ENCODE peak calls at places on chromosomes 3 and 15, in six cellular contexts. B is left ventricle myocardium inferior, M is D341Med, K is iPS DF 19.7, C is T-helper 9 cell, W is GM13976. E is an unnamed sample.

GRCh38 chr3:59985643-59986200 is 935.9 kb upstream of the CFAP20DC start:
- DNase-seq in B (no peak), M (no peak), K (no peak), C (no peak), W (no peak), E (no peak)

GRCh38 chr3:73549071-73549600 is 75.6 kb downstream of the PDZRN3 start:
- DNase-seq in B (no peak), M (no peak), K (no peak), C (no peak), W (no peak), E (no peak)

GRCh38 chr15:53116169-53116568 is 326.0 kb upstream of the ONECUT1 start:
- DNase-seq in B (no peak), M (no peak), K (no peak), C (no peak), W (no peak), E (no peak)

GRCh38 chr3:178439504-178439903 is 96.7 kb upstream of the KCNMB2 start:
- DNase-seq in B (no peak), M (no peak), K (no peak), C (no peak), W (peak; percentile 36), E (no peak)

GRCh38 chr15:62138124-62138523 is 27.0 kb downstream of the C2CD4B start:
- DNase-seq in B (no peak), M (no peak), K (no peak), C (no peak), W (no peak), E (no peak)

GRCh38 chr15:74274485-74275038 is 38.4 kb downstream of the CCDC33 start:
- DNase-seq in B (no peak), M (peak; percentile 74), K (no peak), C (no peak), W (no peak), E (no peak)

GRCh38 chr3:116607205-116607604 is 102.4 kb upstream of the TUSC7 start:
- DNase-seq in B (no peak), M (no peak), K (no peak), C (no peak), W (no peak), E (no peak)

GRCh38 chr15:65263313-65263712 is 23.4 kb downstream of the PARP16 start:
- DNase-seq in B (no peak), M (no peak), K (no peak), C (no peak), W (no peak), E (no peak)

GRCh38 chr3:123632161-123632655 is 47.4 kb upstream of the HACD2 start:
- DNase-seq in B (no peak), M (no peak), K (peak; percentile 57), C (no peak), W (no peak), E (no peak)

GRCh38 chr3:125310623-125311076 is 64.5 kb downstream of the ZNF148 start:
- DNase-seq in B (no peak), M (no peak), K (no peak), C (peak; percentile 22), W (peak; percentile 25), E (no peak)

GRCh38 chr3:72137865-72138861 is 353.2 kb upstream of the PROK2 start:
- DNase-seq in B (peak; percentile 41), M (no peak), K (no peak), C (no peak), W (no peak), E (no peak)

GRCh38 chr3:155084567-155084966 is 4.4 kb downstream of the MME start:
- DNase-seq in B (no peak), M (no peak), K (no peak), C (no peak), W (no peak), E (no peak)

GRCh38 chr3:159948423-159949140 is 40.1 kb upstream of the IL12A start:
- DNase-seq in B (no peak), M (no peak), K (no peak), C (no peak), W (no peak), E (no peak)

GRCh38 chr3:177385831-177386301 is 188.6 kb upstream of the TBL1XR1 start:
- DNase-seq in B (no peak), M (no peak), K (no peak), C (no peak), W (no peak), E (no peak)

GRCh38 chr15:31262143-31262530 is 64.5 kb upstream of the KLF13 start:
- DNase-seq in B (no peak), M (peak; percentile 20), K (no peak), C (no peak), W (no peak), E (peak; percentile 31)

GRCh38 chr3:120144267-120144666 is 50.0 kb upstream of the GSK3B start:
- DNase-seq in B (no peak), M (no peak), K (no peak), C (no peak), W (no peak), E (no peak)

GRCh38 chr3:65126527-65127440 is 439.0 kb upstream of the ADAMTS9 start:
- DNase-seq in B (no peak), M (no peak), K (no peak), C (no peak), W (no peak), E (no peak)

GRCh38 chr3:45995370-45996192 is at the start of gene FYCO1:
- DNase-seq in B (peak; percentile 96), M (peak; percentile 98), K (peak; percentile 57), C (peak; percentile 75), W (peak; percentile 97), E (peak; percentile 95)

GRCh38 chr15:65919353-65919752 is 50.1 kb downstream of the RAB11A start:
- DNase-seq in B (no peak), M (no peak), K (no peak), C (no peak), W (no peak), E (no peak)

GRCh38 chr3:58626841-58627579 is 39.6 kb downstream of the FAM3D start:
- DNase-seq in B (no peak), M (no peak), K (no peak), C (no peak), W (no peak), E (no peak)

GRCh38 chr3:190616627-190617026 is 102.7 kb downstream of the IL1RAP start:
- DNase-seq in B (no peak), M (no peak), K (no peak), C (no peak), W (no peak), E (no peak)

GRCh38 chr3:125075738-125076137 is 19.9 kb upstream of the HEG1 start:
- DNase-seq in B (no peak), M (no peak), K (no peak), C (no peak), W (no peak), E (no peak)

GRCh38 chr3:122773856-122774535 is 19.6 kb downstream of the HSPBAP1 start:
- DNase-seq in B (no peak), M (no peak), K (no peak), C (no peak), W (peak; percentile 46), E (no peak)

GRCh38 chr3:147937891-147938290 is 528.7 kb downstream of the ZIC1 start:
- DNase-seq in B (no peak), M (no peak), K (no peak), C (no peak), W (no peak), E (no peak)

GRCh38 chr15:97446138-97446537 is 514.4 kb upstream of the ARRDC4 start:
- DNase-seq in B (no peak), M (peak; percentile 15), K (no peak), C (no peak), W (no peak), E (no peak)

GRCh38 chr3:32138545-32139104 is 32.2 kb downstream of the GPD1L start:
- DNase-seq in B (no peak), M (no peak), K (no peak), C (no peak), W (no peak), E (no peak)

GRCh38 chr3:17040322-17040721 is 155.6 kb downstream of the PLCL2 start:
- DNase-seq in B (no peak), M (peak; percentile 51), K (no peak), C (no peak), W (no peak), E (no peak)

GRCh38 chr15:94749848-94750617 is 518.7 kb downstream of the MCTP2 start:
- DNase-seq in B (no peak), M (no peak), K (no peak), C (no peak), W (peak; percentile 6), E (peak; percentile 57)

GRCh38 chr3:11085078-11085840 is 69.0 kb upstream of the HRH1 start:
- DNase-seq in B (no peak), M (no peak), K (no peak), C (no peak), W (no peak), E (no peak)

GRCh38 chr3:85050806-85051205 is 92.0 kb downstream of the CADM2 start:
- DNase-seq in B (no peak), M (no peak), K (no peak), C (no peak), W (no peak), E (no peak)

GRCh38 chr3:143445118-143445517 is 325.5 kb downstream of the CHST2 start:
- DNase-seq in B (no peak), M (no peak), K (no peak), C (no peak), W (peak; percentile 37), E (no peak)

GRCh38 chr3:16524196-16524595 is 10.7 kb upstream of the RFTN1 start:
- DNase-seq in B (no peak), M (no peak), K (no peak), C (no peak), W (no peak), E (no peak)

GRCh38 chr3:99854899-99855298 is 37.2 kb downstream of the CMSS1 start:
- DNase-seq in B (no peak), M (no peak), K (no peak), C (no peak), W (no peak), E (no peak)

GRCh38 chr3:13282986-13283876 is 136.9 kb downstream of the NUP210 start:
- DNase-seq in B (no peak), M (peak; percentile 92), K (no peak), C (no peak), W (peak; percentile 70), E (no peak)

GRCh38 chr15:94692697-94693096 is 461.3 kb downstream of the MCTP2 start:
- DNase-seq in B (no peak), M (no peak), K (no peak), C (no peak), W (no peak), E (no peak)

GRCh38 chr3:120410541-120410940 is 40.3 kb downstream of the FSTL1 start:
- DNase-seq in B (no peak), M (no peak), K (no peak), C (no peak), W (no peak), E (no peak)

GRCh38 chr3:99013077-99013476 is 111.6 kb upstream of the DCBLD2 start:
- DNase-seq in B (no peak), M (no peak), K (no peak), C (no peak), W (no peak), E (no peak)

GRCh38 chr15:43517354-43518072 is at the start of gene MAP1A:
- DNase-seq in B (peak; percentile 61), M (peak; percentile 86), K (no peak), C (no peak), W (peak; percentile 28), E (peak; percentile 78)

GRCh38 chr3:178385280-178385952 is 150.8 kb upstream of the KCNMB2 start:
- DNase-seq in B (no peak), M (peak; percentile 47), K (no peak), C (no peak), W (peak; percentile 41), E (no peak)